ENCODE peak calls at places on chromosomes 2 and 18, in six cellular contexts. L, R, X, A, Y and F are unnamed samples.

GRCh38 chr2:36071698-36072097 is 283.9 kb upstream of the CRIM1 start:
- DNase-seq in R (no peak), A (no peak), L (no peak), Y (no peak), X (no peak), F (no peak)

GRCh38 chr2:217838409-217838831 is 164.4 kb downstream of the TNS1 start:
- DNase-seq in A (no peak), X (no peak), L (no peak), Y (no peak), R (no peak), F (no peak)

GRCh38 chr2:73176205-73176880 is 26.0 kb upstream of the NOTO start:
- DNase-seq in R (no peak), X (no peak), L (no peak), A (peak; percentile 73), Y (no peak), F (peak; percentile 47)

GRCh38 chr2:21939961-21940360 is 816.2 kb downstream of the TDRD15 start:
- DNase-seq in R (no peak), A (no peak), Y (no peak), L (no peak), X (no peak), F (no peak)

GRCh38 chr2:81324046-81324445 is 1019.5 kb upstream of the LRRTM1 start:
- DNase-seq in L (peak; percentile 18), R (no peak), Y (no peak), X (peak; percentile 38), A (no peak), F (peak; percentile 16)

GRCh38 chr18:45049548-45050307 is 369.0 kb downstream of the SETBP1 start:
- DNase-seq in L (no peak), X (no peak), A (no peak), Y (no peak), R (no peak), F (no peak)

GRCh38 chr2:8061219-8061618 is 620.6 kb upstream of the ID2 start:
- DNase-seq in R (no peak), Y (no peak), L (no peak), A (no peak), X (no peak), F (peak; percentile 16)

GRCh38 chr2:77228379-77228778 is 293.8 kb downstream of the LRRTM4 start:
- DNase-seq in A (no peak), L (no peak), R (no peak), Y (no peak), X (no peak), F (no peak)

GRCh38 chr18:813405-814071 is 1.5 kb upstream of the YES1 start:
- DNase-seq in L (no peak), A (no peak), X (no peak), R (no peak), Y (no peak), F (no peak)

GRCh38 chr2:219368690-219369108 is 19.0 kb downstream of the DNPEP start:
- DNase-seq in L (no peak), Y (no peak), R (no peak), X (no peak), A (no peak), F (no peak)

GRCh38 chr2:62968668-62969067 is 82.0 kb upstream of the OTX1 start:
- DNase-seq in A (no peak), X (no peak), R (no peak), L (no peak), Y (no peak), F (no peak)

GRCh38 chr18:54590945-54591344 is at the start of gene DYNAP:
- DNase-seq in X (no peak), R (no peak), Y (no peak), L (no peak), A (no peak), F (no peak)

GRCh38 chr2:36468463-36469266 is 113.1 kb downstream of the CRIM1 start:
- DNase-seq in R (no peak), A (no peak), L (no peak), Y (no peak), X (no peak), F (no peak)

GRCh38 chr18:21296045-21296444 is 54.0 kb downstream of the GREB1L start:
- DNase-seq in R (no peak), X (no peak), Y (no peak), L (no peak), A (no peak), F (no peak)

GRCh38 chr2:144625216-144626010 is 105.5 kb upstream of the ZEB2 start:
- DNase-seq in L (no peak), Y (no peak), X (no peak), R (no peak), A (no peak), F (no peak)

GRCh38 chr2:221943078-221943810 is 355.6 kb downstream of the PAX3 start:
- DNase-seq in R (no peak), Y (no peak), L (no peak), X (no peak), A (no peak), F (no peak)

GRCh38 chr2:224909885-224910517 is 132.3 kb downstream of the DOCK10 start:
- DNase-seq in X (no peak), L (no peak), Y (no peak), R (no peak), A (no peak), F (no peak)

GRCh38 chr2:9618410-9618809 is 12.4 kb downstream of the YWHAQ start:
- DNase-seq in X (no peak), L (no peak), R (no peak), Y (no peak), A (no peak), F (no peak)

GRCh38 chr18:51433296-51433695 is 235.8 kb upstream of the MEX3C start:
- DNase-seq in L (no peak), R (no peak), X (no peak), A (no peak), Y (no peak), F (no peak)

GRCh38 chr2:198973181-198973580 is 484.6 kb downstream of the SATB2 start:
- DNase-seq in A (no peak), R (no peak), Y (no peak), X (no peak), L (no peak), F (no peak)

GRCh38 chr2:96340493-96341414 is 5.2 kb downstream of the NCAPH start:
- DNase-seq in A (no peak), X (no peak), R (no peak), Y (no peak), L (no peak), F (no peak)

GRCh38 chr2:96341641-96342040 is 6.1 kb downstream of the NCAPH start:
- DNase-seq in L (no peak), Y (no peak), A (no peak), R (no peak), X (no peak), F (no peak)

GRCh38 chr2:96333708-96334107 is 1.9 kb upstream of the NCAPH start:
- DNase-seq in R (no peak), Y (no peak), L (no peak), X (no peak), A (no peak), F (no peak)

GRCh38 chr2:96336873-96337272 is 1.3 kb downstream of the NCAPH start:
- DNase-seq in Y (no peak), X (no peak), L (no peak), R (no peak), A (no peak), F (no peak)

GRCh38 chr2:96336104-96336775 is 674 bp downstream of the NCAPH start:
- DNase-seq in R (no peak), L (no peak), X (no peak), Y (no peak), A (no peak), F (no peak)
- TF ChIP-seq ZNF274 in R (no peak), L (no peak), X (no peak), Y (no peak), A (no peak), F (peak; percentile 11)

GRCh38 chr2:231919341-231920035 is 6.7 kb downstream of the NPPC start:
- DNase-seq in A (no peak), R (no peak), L (no peak), X (no peak), Y (no peak), F (no peak)
- TF ChIP-seq ZNF274 in A (no peak), R (no peak), L (no peak), X (no peak), Y (no peak), F (no peak)

DNA sequence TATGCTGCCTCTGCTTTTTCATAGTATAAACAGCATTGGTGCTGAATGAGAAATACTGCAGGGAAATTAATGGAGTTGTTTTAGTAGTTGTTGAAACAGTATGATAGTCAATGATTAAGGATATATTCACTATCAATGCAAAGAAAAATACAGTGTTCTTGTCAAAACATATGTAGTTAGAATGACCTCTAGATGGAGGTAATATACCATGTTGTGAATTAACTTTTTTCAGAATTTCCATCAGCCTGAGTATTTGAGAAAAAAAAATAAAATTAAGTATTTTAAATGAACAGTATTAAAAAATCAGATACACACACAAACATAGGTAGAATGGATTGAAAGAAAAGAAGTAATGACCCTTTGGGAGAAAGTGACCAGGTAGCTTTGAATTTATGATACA is 59.5 kb downstream of the RMDN2 start:
- DNase-seq in R (no peak), Y (no peak), L (no peak), X (no peak), A (no peak), F (no peak)
- TF ChIP-seq ZNF274 in R (no peak), Y (no peak), L (no peak), X (no peak), A (no peak), F (no peak)

GRCh38 chr2:54728669-54729120 is 5.2 kb downstream of the EML6 start:
- DNase-seq in X (no peak), R (no peak), Y (no peak), A (no peak), L (peak; percentile 49), F (peak; percentile 80)
- TF ChIP-seq ZNF274 in X (no peak), R (no peak), Y (no peak), A (no peak), L (no peak), F (no peak)

DNA sequence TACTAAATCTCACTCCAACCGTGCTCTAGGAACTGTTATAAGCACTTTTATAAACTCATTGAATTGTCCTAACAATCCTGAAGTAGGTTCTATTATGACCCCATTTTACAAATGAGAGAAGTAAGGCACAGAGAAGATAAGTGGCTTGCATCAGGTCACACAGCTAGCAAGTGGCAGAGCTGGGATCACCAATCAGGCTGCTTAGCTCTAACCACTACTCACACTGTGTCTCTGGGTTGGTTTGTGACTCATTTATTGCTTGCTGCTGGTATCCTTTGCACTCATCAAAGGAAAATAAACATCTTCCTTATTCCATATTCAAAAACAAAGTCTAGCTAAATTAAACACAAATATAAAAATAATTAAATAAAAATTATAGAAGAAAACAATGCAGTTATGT is 42.5 kb upstream of the IL1R2 start:
- DNase-seq in A (no peak), X (no peak), R (no peak), Y (no peak), L (no peak), F (no peak)
- TF ChIP-seq ZNF274 in A (no peak), X (no peak), R (no peak), Y (no peak), L (no peak), F (no peak)